ENCODE peak calls at places on chromosomes 4 and X, in seven cellular contexts. One of them, this sample, is unnamed.

GRCh38 chr4:84319124-84319523 is 180.0 kb downstream of the NKX6-1 start:
- DNase-seq in gastrocnemius medialis: peak; percentile 17
- DNase-seq in stromal cell of bone marrow: peak; percentile 58
- DNase-seq in activated gamma-delta T cell: no peak
- DNase-seq in ELR: no peak
- DNase-seq in iPS-NIHi11: no peak
- DNase-seq in GM12865: no peak
- DNase-seq in this sample: no peak

GRCh38 chr4:33882246-33882990 is 2361.9 kb downstream of the ARAP2 start:
- DNase-seq in gastrocnemius medialis: no peak
- DNase-seq in stromal cell of bone marrow: no peak
- DNase-seq in activated gamma-delta T cell: no peak
- DNase-seq in ELR: peak; percentile 77
- DNase-seq in iPS-NIHi11: no peak
- DNase-seq in GM12865: no peak
- DNase-seq in this sample: no peak

GRCh38 chr4:10584042-10584441 is 100.5 kb downstream of the CLNK start:
- DNase-seq in gastrocnemius medialis: no peak
- DNase-seq in stromal cell of bone marrow: peak; percentile 72
- DNase-seq in activated gamma-delta T cell: no peak
- DNase-seq in ELR: peak; percentile 66
- DNase-seq in iPS-NIHi11: no peak
- DNase-seq in GM12865: peak; percentile 67
- DNase-seq in this sample: peak; percentile 33

GRCh38 chr4:128519163-128519810 is 231.7 kb upstream of the PGRMC2 start:
- DNase-seq in gastrocnemius medialis: peak; percentile 25
- DNase-seq in stromal cell of bone marrow: no peak
- DNase-seq in activated gamma-delta T cell: no peak
- DNase-seq in ELR: no peak
- DNase-seq in iPS-NIHi11: no peak
- DNase-seq in GM12865: no peak
- DNase-seq in this sample: no peak

GRCh38 chrX:16444353-16444752 is 205.6 kb upstream of the S100G start:
- DNase-seq in gastrocnemius medialis: peak; percentile 23
- DNase-seq in stromal cell of bone marrow: peak; percentile 56
- DNase-seq in activated gamma-delta T cell: no peak
- DNase-seq in ELR: peak; percentile 21
- DNase-seq in iPS-NIHi11: no peak
- DNase-seq in GM12865: no peak
- DNase-seq in this sample: no peak

GRCh38 chr4:172169871-172170270 is 356.7 kb downstream of the GALNTL6 start:
- DNase-seq in gastrocnemius medialis: no peak
- DNase-seq in stromal cell of bone marrow: no peak
- DNase-seq in activated gamma-delta T cell: no peak
- DNase-seq in ELR: peak; percentile 3
- DNase-seq in iPS-NIHi11: peak; percentile 20
- DNase-seq in GM12865: no peak
- DNase-seq in this sample: no peak

GRCh38 chr4:104138154-104138553 is 356.5 kb downstream of the CXXC4 start:
- DNase-seq in gastrocnemius medialis: no peak
- DNase-seq in stromal cell of bone marrow: no peak
- DNase-seq in activated gamma-delta T cell: no peak
- DNase-seq in ELR: no peak
- DNase-seq in iPS-NIHi11: no peak
- DNase-seq in GM12865: no peak
- DNase-seq in this sample: no peak

GRCh38 chrX:1086444-1087409 is 125.7 kb downstream of the CRLF2 start:
- DNase-seq in gastrocnemius medialis: no peak
- DNase-seq in stromal cell of bone marrow: peak; percentile 45
- DNase-seq in activated gamma-delta T cell: no peak
- DNase-seq in ELR: peak; percentile 23
- DNase-seq in iPS-NIHi11: no peak
- DNase-seq in GM12865: no peak
- DNase-seq in this sample: no peak

GRCh38 chr4:127936974-127937373 is 28.0 kb downstream of the MFSD8 start:
- DNase-seq in gastrocnemius medialis: no peak
- DNase-seq in stromal cell of bone marrow: peak; percentile 21
- DNase-seq in activated gamma-delta T cell: no peak
- DNase-seq in ELR: peak; percentile 47
- DNase-seq in iPS-NIHi11: no peak
- DNase-seq in GM12865: no peak
- DNase-seq in this sample: no peak

GRCh38 chrX:13094780-13095425 is 50.5 kb upstream of the FAM9C start:
- DNase-seq in gastrocnemius medialis: no peak
- DNase-seq in stromal cell of bone marrow: no peak
- DNase-seq in activated gamma-delta T cell: no peak
- DNase-seq in ELR: no peak
- DNase-seq in iPS-NIHi11: no peak
- DNase-seq in GM12865: no peak
- DNase-seq in this sample: no peak